ENCODE peak calls at places on chromosomes 7 and 10, in ten cellular contexts. One of them, this sample, is unnamed.

GRCh38 chr7:21902240-21902639 is 43.5 kb downstream of the CDCA7L start:
- DNase-seq in iPS DF 6.9: no peak
- DNase-seq in aorta: no peak
- DNase-seq in NCI-H460: no peak
- DNase-seq in HCEC 1CT: peak
- DNase-seq in stimulated activated CD4-positive, alpha-beta T cell treated with anti-CD3 and anti-CD28 coated beads, Interleukin-1b, Interleukin-23, amount 100 ng/mL, for 48 hours: no peak
- DNase-seq in epithelial cell of prostate: no peak
- DNase-seq in ELF-1: no peak
- DNase-seq in renal cortical epithelial cell: no peak
- DNase-seq in progenitor cell of endocrine pancreas: no peak
- DNase-seq in this sample: no peak

GRCh38 chr7:132577206-132578049 is 1.2 kb upstream of the PLXNA4 start:
- DNase-seq in iPS DF 6.9: no peak
- DNase-seq in aorta: peak
- DNase-seq in NCI-H460: no peak
- DNase-seq in HCEC 1CT: no peak
- DNase-seq in stimulated activated CD4-positive, alpha-beta T cell treated with anti-CD3 and anti-CD28 coated beads, Interleukin-1b, Interleukin-23, amount 100 ng/mL, for 48 hours: no peak
- DNase-seq in epithelial cell of prostate: no peak
- DNase-seq in ELF-1: peak
- DNase-seq in renal cortical epithelial cell: no peak
- DNase-seq in progenitor cell of endocrine pancreas: peak
- DNase-seq in this sample: no peak

GRCh38 chr7:125279956-125280355 is 350.3 kb upstream of the POT1 start:
- DNase-seq in iPS DF 6.9: no peak
- DNase-seq in aorta: no peak
- DNase-seq in NCI-H460: no peak
- DNase-seq in HCEC 1CT: no peak
- DNase-seq in stimulated activated CD4-positive, alpha-beta T cell treated with anti-CD3 and anti-CD28 coated beads, Interleukin-1b, Interleukin-23, amount 100 ng/mL, for 48 hours: no peak
- DNase-seq in epithelial cell of prostate: no peak
- DNase-seq in ELF-1: peak
- DNase-seq in renal cortical epithelial cell: no peak
- DNase-seq in progenitor cell of endocrine pancreas: no peak
- DNase-seq in this sample: no peak

GRCh38 chr7:106807474-106807873 is 57.6 kb upstream of the PIK3CG start:
- DNase-seq in iPS DF 6.9: no peak
- DNase-seq in aorta: no peak
- DNase-seq in NCI-H460: no peak
- DNase-seq in HCEC 1CT: no peak
- DNase-seq in stimulated activated CD4-positive, alpha-beta T cell treated with anti-CD3 and anti-CD28 coated beads, Interleukin-1b, Interleukin-23, amount 100 ng/mL, for 48 hours: no peak
- DNase-seq in epithelial cell of prostate: no peak
- DNase-seq in ELF-1: no peak
- DNase-seq in renal cortical epithelial cell: no peak
- DNase-seq in progenitor cell of endocrine pancreas: no peak
- DNase-seq in this sample: no peak

GRCh38 chr7:137932881-137933269 is 69.0 kb downstream of the CREB3L2 start:
- DNase-seq in iPS DF 6.9: no peak
- DNase-seq in aorta: no peak
- DNase-seq in NCI-H460: no peak
- DNase-seq in HCEC 1CT: peak
- DNase-seq in stimulated activated CD4-positive, alpha-beta T cell treated with anti-CD3 and anti-CD28 coated beads, Interleukin-1b, Interleukin-23, amount 100 ng/mL, for 48 hours: no peak
- DNase-seq in epithelial cell of prostate: no peak
- DNase-seq in ELF-1: no peak
- DNase-seq in renal cortical epithelial cell: peak
- DNase-seq in progenitor cell of endocrine pancreas: no peak
- DNase-seq in this sample: no peak

GRCh38 chr7:353746-354325 is 63.9 kb downstream of the FOXL3 start:
- DNase-seq in iPS DF 6.9: no peak
- DNase-seq in aorta: no peak
- DNase-seq in NCI-H460: no peak
- DNase-seq in HCEC 1CT: no peak
- DNase-seq in stimulated activated CD4-positive, alpha-beta T cell treated with anti-CD3 and anti-CD28 coated beads, Interleukin-1b, Interleukin-23, amount 100 ng/mL, for 48 hours: no peak
- DNase-seq in epithelial cell of prostate: no peak
- DNase-seq in ELF-1: no peak
- DNase-seq in renal cortical epithelial cell: no peak
- DNase-seq in progenitor cell of endocrine pancreas: no peak
- DNase-seq in this sample: no peak

GRCh38 chr7:123917878-123918277 is 7.2 kb upstream of the SPAM1 start:
- DNase-seq in iPS DF 6.9: no peak
- DNase-seq in aorta: no peak
- DNase-seq in NCI-H460: no peak
- DNase-seq in HCEC 1CT: no peak
- DNase-seq in stimulated activated CD4-positive, alpha-beta T cell treated with anti-CD3 and anti-CD28 coated beads, Interleukin-1b, Interleukin-23, amount 100 ng/mL, for 48 hours: no peak
- DNase-seq in epithelial cell of prostate: no peak
- DNase-seq in ELF-1: no peak
- DNase-seq in renal cortical epithelial cell: no peak
- DNase-seq in progenitor cell of endocrine pancreas: no peak
- DNase-seq in this sample: no peak

GRCh38 chr7:37376386-37376785 is 72.3 kb downstream of the ELMO1 start:
- DNase-seq in iPS DF 6.9: no peak
- DNase-seq in aorta: no peak
- DNase-seq in NCI-H460: no peak
- DNase-seq in HCEC 1CT: no peak
- DNase-seq in stimulated activated CD4-positive, alpha-beta T cell treated with anti-CD3 and anti-CD28 coated beads, Interleukin-1b, Interleukin-23, amount 100 ng/mL, for 48 hours: peak
- DNase-seq in epithelial cell of prostate: peak
- DNase-seq in ELF-1: no peak
- DNase-seq in renal cortical epithelial cell: no peak
- DNase-seq in progenitor cell of endocrine pancreas: no peak
- DNase-seq in this sample: no peak

GRCh38 chr7:105799006-105799405 is 77.4 kb downstream of the ATXN7L1 start:
- DNase-seq in iPS DF 6.9: no peak
- DNase-seq in aorta: no peak
- DNase-seq in NCI-H460: no peak
- DNase-seq in HCEC 1CT: no peak
- DNase-seq in stimulated activated CD4-positive, alpha-beta T cell treated with anti-CD3 and anti-CD28 coated beads, Interleukin-1b, Interleukin-23, amount 100 ng/mL, for 48 hours: no peak
- DNase-seq in epithelial cell of prostate: no peak
- DNase-seq in ELF-1: peak
- DNase-seq in renal cortical epithelial cell: no peak
- DNase-seq in progenitor cell of endocrine pancreas: no peak
- DNase-seq in this sample: no peak

GRCh38 chr10:69716711-69717560 is 84.8 kb upstream of the COL13A1 start:
- DNase-seq in iPS DF 6.9: no peak
- DNase-seq in aorta: peak
- DNase-seq in NCI-H460: peak
- DNase-seq in HCEC 1CT: peak
- DNase-seq in stimulated activated CD4-positive, alpha-beta T cell treated with anti-CD3 and anti-CD28 coated beads, Interleukin-1b, Interleukin-23, amount 100 ng/mL, for 48 hours: peak
- DNase-seq in epithelial cell of prostate: no peak
- DNase-seq in ELF-1: peak
- DNase-seq in renal cortical epithelial cell: no peak
- DNase-seq in progenitor cell of endocrine pancreas: peak
- DNase-seq in this sample: no peak

GRCh38 chr7:38215115-38215514 is 37.1 kb downstream of the STARD3NL start:
- DNase-seq in iPS DF 6.9: no peak
- DNase-seq in aorta: no peak
- DNase-seq in NCI-H460: no peak
- DNase-seq in HCEC 1CT: peak
- DNase-seq in stimulated activated CD4-positive, alpha-beta T cell treated with anti-CD3 and anti-CD28 coated beads, Interleukin-1b, Interleukin-23, amount 100 ng/mL, for 48 hours: no peak
- DNase-seq in epithelial cell of prostate: no peak
- DNase-seq in ELF-1: no peak
- DNase-seq in renal cortical epithelial cell: peak
- DNase-seq in progenitor cell of endocrine pancreas: no peak
- DNase-seq in this sample: no peak

GRCh38 chr7:3207387-3207786 is 93.7 kb upstream of the SDK1 start:
- DNase-seq in iPS DF 6.9: no peak
- DNase-seq in aorta: no peak
- DNase-seq in NCI-H460: no peak
- DNase-seq in HCEC 1CT: no peak
- DNase-seq in stimulated activated CD4-positive, alpha-beta T cell treated with anti-CD3 and anti-CD28 coated beads, Interleukin-1b, Interleukin-23, amount 100 ng/mL, for 48 hours: no peak
- DNase-seq in epithelial cell of prostate: no peak
- DNase-seq in ELF-1: peak
- DNase-seq in renal cortical epithelial cell: no peak
- DNase-seq in progenitor cell of endocrine pancreas: no peak
- DNase-seq in this sample: no peak

GRCh38 chr7:42429339-42429738 is 192.3 kb upstream of the GLI3 start:
- DNase-seq in iPS DF 6.9: no peak
- DNase-seq in aorta: no peak
- DNase-seq in NCI-H460: no peak
- DNase-seq in HCEC 1CT: no peak
- DNase-seq in stimulated activated CD4-positive, alpha-beta T cell treated with anti-CD3 and anti-CD28 coated beads, Interleukin-1b, Interleukin-23, amount 100 ng/mL, for 48 hours: no peak
- DNase-seq in epithelial cell of prostate: no peak
- DNase-seq in ELF-1: no peak
- DNase-seq in renal cortical epithelial cell: no peak
- DNase-seq in progenitor cell of endocrine pancreas: no peak
- DNase-seq in this sample: no peak

GRCh38 chr10:62336404-62336803 is 37.8 kb upstream of the ZNF365 start:
- DNase-seq in iPS DF 6.9: no peak
- DNase-seq in aorta: no peak
- DNase-seq in NCI-H460: no peak
- DNase-seq in HCEC 1CT: no peak
- DNase-seq in stimulated activated CD4-positive, alpha-beta T cell treated with anti-CD3 and anti-CD28 coated beads, Interleukin-1b, Interleukin-23, amount 100 ng/mL, for 48 hours: no peak
- DNase-seq in epithelial cell of prostate: no peak
- DNase-seq in ELF-1: no peak
- DNase-seq in renal cortical epithelial cell: no peak
- DNase-seq in progenitor cell of endocrine pancreas: no peak
- DNase-seq in this sample: no peak

GRCh38 chr7:115128163-115128562 is 206.3 kb downstream of the MDFIC start:
- DNase-seq in iPS DF 6.9: no peak
- DNase-seq in aorta: no peak
- DNase-seq in NCI-H460: no peak
- DNase-seq in HCEC 1CT: no peak
- DNase-seq in stimulated activated CD4-positive, alpha-beta T cell treated with anti-CD3 and anti-CD28 coated beads, Interleukin-1b, Interleukin-23, amount 100 ng/mL, for 48 hours: no peak
- DNase-seq in epithelial cell of prostate: peak
- DNase-seq in ELF-1: no peak
- DNase-seq in renal cortical epithelial cell: no peak
- DNase-seq in progenitor cell of endocrine pancreas: no peak
- DNase-seq in this sample: no peak

GRCh38 chr7:103958284-103958818 is 31.1 kb downstream of the RELN start:
- DNase-seq in iPS DF 6.9: no peak
- DNase-seq in aorta: no peak
- DNase-seq in NCI-H460: no peak
- DNase-seq in HCEC 1CT: no peak
- DNase-seq in stimulated activated CD4-positive, alpha-beta T cell treated with anti-CD3 and anti-CD28 coated beads, Interleukin-1b, Interleukin-23, amount 100 ng/mL, for 48 hours: no peak
- DNase-seq in epithelial cell of prostate: no peak
- DNase-seq in ELF-1: no peak
- DNase-seq in renal cortical epithelial cell: no peak
- DNase-seq in progenitor cell of endocrine pancreas: no peak
- DNase-seq in this sample: no peak

GRCh38 chr10:13056461-13057077 is 43.4 kb upstream of the OPTN start:
- DNase-seq in iPS DF 6.9: no peak
- DNase-seq in aorta: no peak
- DNase-seq in NCI-H460: peak
- DNase-seq in HCEC 1CT: no peak
- DNase-seq in stimulated activated CD4-positive, alpha-beta T cell treated with anti-CD3 and anti-CD28 coated beads, Interleukin-1b, Interleukin-23, amount 100 ng/mL, for 48 hours: no peak
- DNase-seq in epithelial cell of prostate: no peak
- DNase-seq in ELF-1: no peak
- DNase-seq in renal cortical epithelial cell: no peak
- DNase-seq in progenitor cell of endocrine pancreas: no peak
- DNase-seq in this sample: no peak

GRCh38 chr10:113169853-113170455 is 219.9 kb downstream of the TCF7L2 start:
- DNase-seq in iPS DF 6.9: no peak
- DNase-seq in aorta: no peak
- DNase-seq in NCI-H460: no peak
- DNase-seq in HCEC 1CT: no peak
- DNase-seq in stimulated activated CD4-positive, alpha-beta T cell treated with anti-CD3 and anti-CD28 coated beads, Interleukin-1b, Interleukin-23, amount 100 ng/mL, for 48 hours: peak
- DNase-seq in epithelial cell of prostate: no peak
- DNase-seq in ELF-1: no peak
- DNase-seq in renal cortical epithelial cell: no peak
- DNase-seq in progenitor cell of endocrine pancreas: no peak
- DNase-seq in this sample: no peak

GRCh38 chr10:110547139-110547761 is 20.2 kb upstream of the SMC3 start:
- DNase-seq in iPS DF 6.9: no peak
- DNase-seq in aorta: no peak
- DNase-seq in NCI-H460: peak
- DNase-seq in HCEC 1CT: peak
- DNase-seq in stimulated activated CD4-positive, alpha-beta T cell treated with anti-CD3 and anti-CD28 coated beads, Interleukin-1b, Interleukin-23, amount 100 ng/mL, for 48 hours: no peak
- DNase-seq in epithelial cell of prostate: no peak
- DNase-seq in ELF-1: no peak
- DNase-seq in renal cortical epithelial cell: peak
- DNase-seq in progenitor cell of endocrine pancreas: no peak
- DNase-seq in this sample: no peak

GRCh38 chr7:96837583-96837982 is 127.9 kb upstream of the SEM1 start:
- DNase-seq in iPS DF 6.9: no peak
- DNase-seq in aorta: no peak
- DNase-seq in NCI-H460: no peak
- DNase-seq in HCEC 1CT: no peak
- DNase-seq in stimulated activated CD4-positive, alpha-beta T cell treated with anti-CD3 and anti-CD28 coated beads, Interleukin-1b, Interleukin-23, amount 100 ng/mL, for 48 hours: peak
- DNase-seq in epithelial cell of prostate: no peak
- DNase-seq in ELF-1: no peak
- DNase-seq in renal cortical epithelial cell: no peak
- DNase-seq in progenitor cell of endocrine pancreas: no peak
- DNase-seq in this sample: no peak

GRCh38 chr10:60353519-60354258 is 36.0 kb downstream of the ANK3 start:
- DNase-seq in iPS DF 6.9: no peak
- DNase-seq in aorta: no peak
- DNase-seq in NCI-H460: no peak
- DNase-seq in HCEC 1CT: no peak
- DNase-seq in stimulated activated CD4-positive, alpha-beta T cell treated with anti-CD3 and anti-CD28 coated beads, Interleukin-1b, Interleukin-23, amount 100 ng/mL, for 48 hours: no peak
- DNase-seq in epithelial cell of prostate: no peak
- DNase-seq in ELF-1: peak
- DNase-seq in renal cortical epithelial cell: peak
- DNase-seq in progenitor cell of endocrine pancreas: no peak
- DNase-seq in this sample: no peak

GRCh38 chr7:96045181-96045580 is 272.8 kb downstream of the DYNC1I1 start:
- DNase-seq in iPS DF 6.9: no peak
- DNase-seq in aorta: no peak
- DNase-seq in NCI-H460: no peak
- DNase-seq in HCEC 1CT: no peak
- DNase-seq in stimulated activated CD4-positive, alpha-beta T cell treated with anti-CD3 and anti-CD28 coated beads, Interleukin-1b, Interleukin-23, amount 100 ng/mL, for 48 hours: no peak
- DNase-seq in epithelial cell of prostate: no peak
- DNase-seq in ELF-1: no peak
- DNase-seq in renal cortical epithelial cell: no peak
- DNase-seq in progenitor cell of endocrine pancreas: no peak
- DNase-seq in this sample: no peak

GRCh38 chr7:14717711-14718304 is 184.7 kb downstream of the DGKB start:
- DNase-seq in iPS DF 6.9: no peak
- DNase-seq in aorta: no peak
- DNase-seq in NCI-H460: peak
- DNase-seq in HCEC 1CT: peak
- DNase-seq in stimulated activated CD4-positive, alpha-beta T cell treated with anti-CD3 and anti-CD28 coated beads, Interleukin-1b, Interleukin-23, amount 100 ng/mL, for 48 hours: no peak
- DNase-seq in epithelial cell of prostate: no peak
- DNase-seq in ELF-1: no peak
- DNase-seq in renal cortical epithelial cell: peak
- DNase-seq in progenitor cell of endocrine pancreas: no peak
- DNase-seq in this sample: no peak

GRCh38 chr7:106086062-106086461 is 26.1 kb downstream of the SYPL1 start:
- DNase-seq in iPS DF 6.9: no peak
- DNase-seq in aorta: no peak
- DNase-seq in NCI-H460: no peak
- DNase-seq in HCEC 1CT: no peak
- DNase-seq in stimulated activated CD4-positive, alpha-beta T cell treated with anti-CD3 and anti-CD28 coated beads, Interleukin-1b, Interleukin-23, amount 100 ng/mL, for 48 hours: no peak
- DNase-seq in epithelial cell of prostate: no peak
- DNase-seq in ELF-1: no peak
- DNase-seq in renal cortical epithelial cell: no peak
- DNase-seq in progenitor cell of endocrine pancreas: no peak
- DNase-seq in this sample: no peak

GRCh38 chr10:110556993-110557601 is 10.4 kb upstream of the SMC3 start:
- DNase-seq in iPS DF 6.9: no peak
- DNase-seq in aorta: no peak
- DNase-seq in NCI-H460: peak
- DNase-seq in HCEC 1CT: peak
- DNase-seq in stimulated activated CD4-positive, alpha-beta T cell treated with anti-CD3 and anti-CD28 coated beads, Interleukin-1b, Interleukin-23, amount 100 ng/mL, for 48 hours: peak
- DNase-seq in epithelial cell of prostate: no peak
- DNase-seq in ELF-1: peak
- DNase-seq in renal cortical epithelial cell: peak
- DNase-seq in progenitor cell of endocrine pancreas: no peak
- DNase-seq in this sample: no peak

GRCh38 chr7:70098133-70098561 is 499.9 kb downstream of the AUTS2 start:
- DNase-seq in iPS DF 6.9: no peak
- DNase-seq in aorta: no peak
- DNase-seq in NCI-H460: no peak
- DNase-seq in HCEC 1CT: no peak
- DNase-seq in stimulated activated CD4-positive, alpha-beta T cell treated with anti-CD3 and anti-CD28 coated beads, Interleukin-1b, Interleukin-23, amount 100 ng/mL, for 48 hours: no peak
- DNase-seq in epithelial cell of prostate: no peak
- DNase-seq in ELF-1: no peak
- DNase-seq in renal cortical epithelial cell: no peak
- DNase-seq in progenitor cell of endocrine pancreas: no peak
- DNase-seq in this sample: no peak

GRCh38 chr10:113856563-113856962 is 2.1 kb downstream of the NHLRC2 start:
- DNase-seq in iPS DF 6.9: no peak
- DNase-seq in aorta: no peak
- DNase-seq in NCI-H460: no peak
- DNase-seq in HCEC 1CT: no peak
- DNase-seq in stimulated activated CD4-positive, alpha-beta T cell treated with anti-CD3 and anti-CD28 coated beads, Interleukin-1b, Interleukin-23, amount 100 ng/mL, for 48 hours: no peak
- DNase-seq in epithelial cell of prostate: no peak
- DNase-seq in ELF-1: no peak
- DNase-seq in renal cortical epithelial cell: no peak
- DNase-seq in progenitor cell of endocrine pancreas: no peak
- DNase-seq in this sample: no peak

GRCh38 chr7:17462059-17462695 is 163.7 kb downstream of the AHR start:
- DNase-seq in iPS DF 6.9: no peak
- DNase-seq in aorta: no peak
- DNase-seq in NCI-H460: no peak
- DNase-seq in HCEC 1CT: no peak
- DNase-seq in stimulated activated CD4-positive, alpha-beta T cell treated with anti-CD3 and anti-CD28 coated beads, Interleukin-1b, Interleukin-23, amount 100 ng/mL, for 48 hours: no peak
- DNase-seq in epithelial cell of prostate: no peak
- DNase-seq in ELF-1: no peak
- DNase-seq in renal cortical epithelial cell: no peak
- DNase-seq in progenitor cell of endocrine pancreas: no peak
- DNase-seq in this sample: no peak